ENCODE peak calls at places on chromosomes 12 and 14, in nine cellular contexts. A is anterior cingulate cortex; D is H4; E is activated CD8-positive, alpha-beta memory T cell treated with anti-CD3 and anti-CD28 coated beads for 24 hours; P is CD8-positive, alpha-beta memory T cell; S is right cardiac atrium; K is stimulated activated CD8-positive, alpha-beta memory T cell treated with anti-CD3 and anti-CD28 coated beads, Interleukin-4, amount 100 ng/mL, for 1 hour; T is ACHN; I is T-helper 17 cell. B is an unnamed sample.

GRCh38 chr12:74328623-74329022 is 209.0 kb upstream of the ATXN7L3B start:
- DNase-seq in A (no peak), D (no peak), E (no peak), P (no peak), S (no peak), K (no peak), T (peak; percentile 19), I (no peak), B (no peak)

GRCh38 chr12:75646329-75646940 is 135.0 kb upstream of the KRR1 start:
- DNase-seq in A (no peak), D (no peak), E (no peak), P (no peak), S (no peak), K (no peak), T (no peak), I (no peak), B (no peak)

GRCh38 chr14:21846227-21846885 is 172.7 kb upstream of the OR4E1 start:
- DNase-seq in A (no peak), D (peak; percentile 28), E (peak; percentile 83), P (peak; percentile 46), S (no peak), K (peak; percentile 32), T (peak; percentile 28), I (peak; percentile 55), B (peak; percentile 49)

GRCh38 chr12:66044731-66045130 is 85.8 kb downstream of the LLPH start:
- DNase-seq in A (no peak), D (no peak), E (no peak), P (no peak), S (no peak), K (no peak), T (no peak), I (no peak), B (no peak)

GRCh38 chr14:91324606-91324950 is 80.1 kb upstream of the GPR68 start:
- DNase-seq in A (no peak), D (no peak), E (no peak), P (no peak), S (no peak), K (no peak), T (no peak), I (no peak), B (no peak)

GRCh38 chr12:121812320-121812871 is 8.6 kb downstream of the SETD1B start:
- DNase-seq in A (no peak), D (peak; percentile 42), E (no peak), P (no peak), S (peak; percentile 80), K (no peak), T (peak; percentile 74), I (no peak), B (peak; percentile 83)

GRCh38 chr12:92629349-92630065 is 73.3 kb upstream of the PLEKHG7 start:
- DNase-seq in A (no peak), D (peak; percentile 45), E (no peak), P (no peak), S (peak; percentile 14), K (no peak), T (peak; percentile 80), I (no peak), B (no peak)

GRCh38 chr12:47954467-47955045 is 8.8 kb upstream of the TMEM106C start:
- DNase-seq in A (no peak), D (no peak), E (no peak), P (no peak), S (no peak), K (no peak), T (no peak), I (no peak), B (peak; percentile 77)

GRCh38 chr14:70808402-70809237 is 693 bp downstream of the MAP3K9 start:
- DNase-seq in A (no peak), D (peak; percentile 25), E (peak; percentile 76), P (peak; percentile 28), S (peak; percentile 28), K (no peak), T (peak; percentile 46), I (peak; percentile 53), B (peak; percentile 60)

GRCh38 chr12:115338566-115339294 is 654.8 kb upstream of the TBX3 start:
- DNase-seq in A (no peak), D (peak; percentile 16), E (no peak), P (no peak), S (no peak), K (no peak), T (no peak), I (no peak), B (no peak)

GRCh38 chr12:57001448-57001906 is 4.9 kb downstream of the ZBTB39 start:
- DNase-seq in A (no peak), D (peak; percentile 39), E (peak; percentile 85), P (peak; percentile 54), S (peak; percentile 67), K (peak; percentile 30), T (peak; percentile 70), I (peak; percentile 58), B (peak; percentile 80)

GRCh38 chr14:73295198-73295796 is 58.0 kb downstream of the PAPLN start:
- DNase-seq in A (no peak), D (peak; percentile 24), E (no peak), P (peak; percentile 27), S (no peak), K (no peak), T (peak; percentile 57), I (no peak), B (no peak)

GRCh38 chr12:116508145-116509121 is 50.7 kb upstream of the MAP1LC3B2 start:
- DNase-seq in A (no peak), D (no peak), E (no peak), P (no peak), S (peak; percentile 42), K (no peak), T (peak; percentile 74), I (no peak), B (peak; percentile 39)

GRCh38 chr12:46964496-46965098 is 114.8 kb upstream of the PCED1B start:
- DNase-seq in A (no peak), D (peak; percentile 14), E (no peak), P (no peak), S (no peak), K (no peak), T (peak; percentile 79), I (no peak), B (no peak)

GRCh38 chr12:56590237-56590830 is 39.8 kb downstream of the BAZ2A start:
- DNase-seq in A (no peak), D (no peak), E (no peak), P (no peak), S (no peak), K (no peak), T (peak; percentile 36), I (no peak), B (no peak)

B was measured in transverse colon.